ENCODE peak calls at places on chromosomes 5 and 9, in four cellular contexts. Z is SK-N-SH, G is transverse colon, D is sigmoid colon. T is an unnamed sample.
A peak's percentile ranks its signal among the peaks of the same experiment; 100 is the strongest.

GRCh38 chr5:176639981-176640380 is 7.3 kb upstream of the TSPAN17 start:
- DNase-seq in Z (no peak), G (no peak), D (peak; percentile 84), T (no peak)

GRCh38 chr5:74361406-74362358 is 278.8 kb downstream of the ENC1 start:
- DNase-seq in Z (no peak), D (no peak), G (peak; percentile 30), T (no peak)

GRCh38 chr9:1938135-1938534 is 77.0 kb upstream of the SMARCA2 start:
- DNase-seq in G (no peak), D (no peak), Z (no peak), T (no peak)

GRCh38 chr5:3412146-3412545 is 183.5 kb upstream of the IRX1 start:
- DNase-seq in Z (no peak), D (no peak), G (no peak), T (no peak)

GRCh38 chr9:114099523-114100270 is 605 bp upstream of the KIF12 start:
- DNase-seq in Z (no peak), G (no peak), D (no peak), T (no peak)

GRCh38 chr9:116355153-116355827 is 201.7 kb downstream of the PAPPA start:
- DNase-seq in D (no peak), G (no peak), Z (no peak), T (no peak)

GRCh38 chr9:104232781-104233341 is 138.8 kb downstream of the SMC2 start:
- DNase-seq in D (no peak), Z (no peak), G (no peak), T (no peak)

GRCh38 chr9:110995511-110996340 is 42.5 kb downstream of the LPAR1 start:
- DNase-seq in G (no peak), Z (no peak), D (no peak), T (no peak)

GRCh38 chr5:150295172-150295611 is 5.6 kb upstream of the CAMK2A start:
- DNase-seq in D (peak; percentile 73), G (peak; percentile 48), Z (no peak), T (no peak)

DNA sequence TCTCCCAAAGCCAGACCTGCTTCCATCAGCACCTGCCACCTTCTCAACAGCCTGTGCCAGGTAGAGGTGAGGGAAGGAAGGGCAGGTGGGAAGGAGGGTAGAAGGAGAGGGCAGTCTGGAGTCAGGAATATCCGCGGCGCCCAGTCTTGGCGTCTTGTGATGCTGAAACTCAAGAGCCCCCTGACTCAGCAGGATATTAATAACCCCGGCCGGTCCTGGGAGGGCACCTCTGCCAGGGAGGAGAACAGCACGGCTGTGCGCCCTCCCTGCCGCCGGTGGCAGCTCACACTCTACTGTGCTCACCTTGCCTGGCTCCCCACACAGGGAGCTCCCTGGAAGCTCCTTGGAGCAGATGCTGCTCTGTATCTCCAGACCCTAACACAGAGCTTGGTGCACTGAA is 11.6 kb upstream of the NTNG2 start:
- DNase-seq in G (no peak), D (no peak), Z (no peak), T (no peak)
- H3K27me3 ChIP-seq in G (peaks cover 74% of the 10 kb centered on the region), D (peaks cover 34% of the 10 kb centered on the region), Z (peaks cover 10% of the 10 kb centered on the region), T (peaks cover 22% of the 10 kb centered on the region)

GRCh38 chr5:71714911-71715310 is 4.2 kb upstream of the CARTPT start:
- DNase-seq in D (no peak), G (no peak), Z (no peak), T (no peak)

DNA sequence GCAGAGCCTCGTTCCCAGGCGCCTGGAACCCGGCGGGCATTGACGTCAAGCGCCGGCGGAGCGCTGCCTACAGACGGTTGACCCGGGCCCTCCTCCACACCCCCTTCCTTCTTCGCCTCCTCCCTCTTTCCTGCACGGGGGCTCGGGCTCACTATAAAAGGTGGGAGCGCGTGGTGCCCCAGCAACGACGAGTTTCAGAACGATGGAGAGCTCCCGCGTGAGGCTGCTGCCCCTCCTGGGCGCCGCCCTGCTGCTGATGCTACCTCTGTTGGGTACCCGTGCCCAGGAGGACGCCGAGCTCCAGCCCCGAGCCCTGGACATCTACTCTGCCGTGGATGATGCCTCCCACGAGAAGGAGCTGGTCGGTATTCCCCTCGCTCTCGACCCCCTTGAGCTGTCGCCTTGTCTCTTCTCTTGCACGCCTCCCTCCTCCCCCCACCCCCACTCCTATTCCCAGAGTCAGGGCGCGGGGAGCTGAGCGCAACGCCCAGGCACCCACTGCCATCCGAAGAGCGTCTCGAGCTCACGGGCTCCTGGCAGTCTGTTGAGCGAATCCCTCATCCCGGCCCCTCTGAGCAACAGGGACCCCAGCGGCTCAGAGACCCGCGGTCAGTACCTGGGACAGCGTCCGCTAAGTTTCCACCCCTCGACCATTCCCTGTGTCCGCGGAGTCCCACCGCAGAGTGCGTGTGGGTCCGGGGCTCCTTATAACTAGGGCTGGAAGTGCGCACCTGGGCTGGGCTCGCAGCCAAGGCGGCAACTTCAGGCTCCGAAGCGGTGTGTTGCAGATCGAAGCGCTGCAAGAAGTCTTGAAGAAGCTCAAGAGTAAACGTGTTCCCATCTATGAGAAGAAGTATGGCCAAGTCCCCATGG is at the start of gene CARTPT:
- DNase-seq in Z (peak; percentile 64), G (no peak), D (no peak), T (no peak)
- H3K27me3 ChIP-seq in Z (peaks cover 22% of the 10 kb centered on the region), G (peaks cover 63% of the 10 kb centered on the region), D (peaks cover 19% of the 10 kb centered on the region), T (peaks cover 70% of the 10 kb centered on the region)

GRCh38 chr5:135069016-135069770 is 35.2 kb upstream of the PITX1 start:
- DNase-seq in D (peak; percentile 29), Z (no peak), G (no peak), T (no peak)

GRCh38 chr5:135072357-135073247 is 38.6 kb upstream of the PITX1 start:
- DNase-seq in G (no peak), D (no peak), Z (no peak), T (no peak)

GRCh38 chr5:135069895-135070657 is 36.0 kb upstream of the PITX1 start:
- DNase-seq in G (no peak), Z (no peak), D (no peak), T (no peak)

GRCh38 chr5:135073771-135074345 is 39.8 kb upstream of the PITX1 start:
- DNase-seq in D (peak; percentile 46), Z (no peak), G (no peak), T (no peak)

DNA sequence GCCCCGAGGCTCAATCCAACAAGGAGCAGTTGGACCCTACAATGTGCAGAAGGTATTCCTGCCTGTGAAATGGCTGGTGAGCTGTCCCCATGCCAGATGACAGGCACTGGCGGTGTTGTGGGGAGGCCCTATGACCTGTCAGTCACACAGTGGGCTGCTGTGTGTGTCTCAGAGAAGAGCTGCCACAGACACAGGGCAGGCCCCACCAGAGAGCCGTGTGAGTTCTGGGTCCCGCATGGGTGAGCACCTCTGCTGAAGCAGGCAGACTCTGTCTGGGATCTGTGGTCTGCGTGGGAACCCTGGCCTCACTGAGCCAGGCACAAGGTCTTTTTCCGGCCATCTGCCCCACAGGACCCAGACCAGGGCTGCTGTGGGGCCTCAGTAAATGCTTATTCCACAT is 37.3 kb upstream of the PITX1 start:
- DNase-seq in G (no peak), D (no peak), Z (no peak), T (no peak)
- H3K27me3 ChIP-seq in G (no peaks in the 10 kb centered on the region), D (no peaks in the 10 kb centered on the region), Z (no peaks in the 10 kb centered on the region), T (no peaks in the 10 kb centered on the region)

DNA sequence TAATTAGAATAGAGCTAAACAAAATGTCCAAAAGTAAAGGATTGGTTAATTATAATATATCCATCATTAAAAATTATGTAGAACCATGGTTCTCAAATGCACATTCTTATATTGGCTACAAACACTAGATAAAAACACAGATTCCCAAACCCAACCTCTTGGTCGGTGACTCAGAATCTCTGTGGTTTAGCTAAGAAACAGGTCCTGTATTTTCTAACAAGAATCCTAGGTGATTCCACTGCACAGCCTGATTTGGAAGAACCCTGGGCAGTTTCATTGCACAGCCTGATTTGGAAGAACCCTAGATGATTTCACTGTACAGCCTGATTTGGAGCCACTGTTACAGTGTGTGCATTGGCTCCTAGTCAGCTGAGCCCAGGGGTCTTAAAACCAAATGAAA is 67.9 kb downstream of the KIAA1958 start:
- DNase-seq in Z (no peak), G (no peak), D (no peak), T (no peak)
- H3K27me3 ChIP-seq in Z (no peaks in the 10 kb centered on the region), G (no peaks in the 10 kb centered on the region), D (no peaks in the 10 kb centered on the region), T (no peaks in the 10 kb centered on the region)